ENCODE peak calls at places on chromosomes 3 and 15, in five cellular contexts. N is A549, X is transverse colon, Z is thoracic aorta, O is H7. F is an unnamed sample.

GRCh38 chr15:40562691-40563090 is 2.2 kb downstream of the CCDC32 start:
- DNase-seq in N (no peak), X (no peak), Z (no peak), O (no peak), F (no peak)

GRCh38 chr15:97087337-97087736 is 756.8 kb downstream of the NR2F2 start:
- DNase-seq in N (no peak), X (no peak), Z (no peak), O (no peak), F (peak)

GRCh38 chr3:52029053-52029452 is 27.3 kb downstream of the DUSP7 start:
- DNase-seq in N (no peak), X (no peak), Z (no peak), O (no peak), F (no peak)

GRCh38 chr15:74419432-74419831 is 14.3 kb downstream of the SEMA7A start:
- DNase-seq in N (no peak), X (no peak), Z (no peak), O (peak), F (no peak)

GRCh38 chr3:182533394-182533793 is 259.9 kb upstream of the ATP11B start:
- DNase-seq in N (peak), X (no peak), Z (no peak), O (no peak), F (no peak)

GRCh38 chr3:45124379-45124778 is 21.8 kb downstream of the CDCP1 start:
- DNase-seq in N (peak), X (no peak), Z (no peak), O (no peak), F (no peak)

GRCh38 chr3:158539414-158540014 is 31.5 kb upstream of the MLF1 start:
- DNase-seq in N (peak), X (peak), Z (no peak), O (no peak), F (peak)

GRCh38 chr15:54033954-54034458 is 55.8 kb downstream of the UNC13C start:
- DNase-seq in N (no peak), X (no peak), Z (no peak), O (no peak), F (no peak)

GRCh38 chr3:3172627-3173026 is 6.9 kb downstream of the CRBN start:
- DNase-seq in N (no peak), X (no peak), Z (no peak), O (no peak), F (no peak)

GRCh38 chr15:75606711-75607684 is 18.5 kb downstream of the SNUPN start:
- DNase-seq in N (no peak), X (peak), Z (no peak), O (no peak), F (no peak)

GRCh38 chr3:149489060-149489690 is 14.7 kb downstream of the TM4SF4 start:
- DNase-seq in N (peak), X (no peak), Z (no peak), O (peak), F (no peak)

GRCh38 chr3:73188707-73189106 is 127.2 kb downstream of the EBLN2 start:
- DNase-seq in N (no peak), X (no peak), Z (no peak), O (no peak), F (no peak)

GRCh38 chr3:41682996-41683395 is 278.9 kb downstream of the ULK4 start:
- DNase-seq in N (no peak), X (no peak), Z (no peak), O (no peak), F (peak)

GRCh38 chr3:60992395-60992794 is 258.9 kb downstream of the FHIT start:
- DNase-seq in N (no peak), X (no peak), Z (no peak), O (no peak), F (no peak)

GRCh38 chr15:36887214-36888017 is 212.9 kb downstream of the MEIS2 start:
- DNase-seq in N (no peak), X (no peak), Z (no peak), O (peak), F (peak)

GRCh38 chr15:80459380-80459779 is 55.2 kb downstream of the ARNT2 start:
- DNase-seq in N (no peak), X (no peak), Z (no peak), O (no peak), F (no peak)

GRCh38 chr3:185728630-185729334 is 96.1 kb downstream of the IGF2BP2 start:
- DNase-seq in N (peak), X (no peak), Z (no peak), O (no peak), F (peak)

GRCh38 chr15:75644376-75644775 is 3.3 kb upstream of the SNX33 start:
- DNase-seq in N (no peak), X (no peak), Z (no peak), O (no peak), F (no peak)

GRCh38 chr3:37686225-37686624 is 175.5 kb upstream of the CTDSPL start:
- DNase-seq in N (no peak), X (no peak), Z (no peak), O (peak), F (no peak)

GRCh38 chr15:36914962-36915808 is 185.2 kb downstream of the MEIS2 start:
- DNase-seq in N (no peak), X (no peak), Z (no peak), O (no peak), F (peak)

GRCh38 chr15:40852529-40852928 is 8.7 kb downstream of the SPINT1 start:
- DNase-seq in N (no peak), X (peak), Z (no peak), O (no peak), F (no peak)

GRCh38 chr15:42080585-42081462 is 13.5 kb downstream of the PLA2G4D start:
- DNase-seq in N (no peak), X (no peak), Z (no peak), O (peak), F (no peak)

GRCh38 chr3:132781922-132782321 is 59.7 kb upstream of the NPHP3 start:
- DNase-seq in N (no peak), X (no peak), Z (no peak), O (no peak), F (no peak)

GRCh38 chr3:131163-131889 is 65.2 kb upstream of the CHL1 start:
- DNase-seq in N (no peak), X (no peak), Z (no peak), O (no peak), F (no peak)

GRCh38 chr3:38404286-38404685 is 49.4 kb upstream of the ACVR2B start:
- DNase-seq in N (no peak), X (peak), Z (no peak), O (no peak), F (peak)

GRCh38 chr3:167565489-167565888 is 88.3 kb downstream of the WDR49 start:
- DNase-seq in N (no peak), X (no peak), Z (no peak), O (no peak), F (no peak)

GRCh38 chr3:147431746-147432145 is 22.6 kb downstream of the ZIC1 start:
- DNase-seq in N (no peak), X (no peak), Z (no peak), O (no peak), F (no peak)

GRCh38 chr15:49506341-49506740 is 83.3 kb downstream of the FGF7 start:
- DNase-seq in N (no peak), X (no peak), Z (no peak), O (no peak), F (no peak)

GRCh38 chr15:75352186-75352585 is 5.3 kb downstream of the NEIL1 start:
- DNase-seq in N (no peak), X (no peak), Z (no peak), O (no peak), F (no peak)

GRCh38 chr3:27719306-27720003 is 2.7 kb downstream of the EOMES start:
- DNase-seq in N (no peak), X (no peak), Z (no peak), O (peak), F (no peak)
- H3K4me3 ChIP-seq in N (no peak), X (no peak), Z (no peak), O (peak), F (no peak)

GRCh38 chr15:62749036-62749435 is 293.5 kb upstream of the TPM1 start:
- DNase-seq in N (no peak), X (no peak), Z (no peak), O (no peak), F (no peak)
- H3K4me3 ChIP-seq in N (no peak), X (no peak), Z (no peak), O (no peak), F (no peak)

GRCh38 chr3:105715372-105715771 is 153.4 kb downstream of the CBLB start:
- DNase-seq in N (peak), X (no peak), Z (no peak), O (no peak), F (peak)

GRCh38 chr3:105708980-105709379 is 159.8 kb downstream of the CBLB start:
- DNase-seq in N (no peak), X (no peak), Z (no peak), O (no peak), F (no peak)

GRCh38 chr3:105719791-105720190 is 149.0 kb downstream of the CBLB start:
- DNase-seq in N (no peak), X (no peak), Z (no peak), O (no peak), F (no peak)

DNA sequence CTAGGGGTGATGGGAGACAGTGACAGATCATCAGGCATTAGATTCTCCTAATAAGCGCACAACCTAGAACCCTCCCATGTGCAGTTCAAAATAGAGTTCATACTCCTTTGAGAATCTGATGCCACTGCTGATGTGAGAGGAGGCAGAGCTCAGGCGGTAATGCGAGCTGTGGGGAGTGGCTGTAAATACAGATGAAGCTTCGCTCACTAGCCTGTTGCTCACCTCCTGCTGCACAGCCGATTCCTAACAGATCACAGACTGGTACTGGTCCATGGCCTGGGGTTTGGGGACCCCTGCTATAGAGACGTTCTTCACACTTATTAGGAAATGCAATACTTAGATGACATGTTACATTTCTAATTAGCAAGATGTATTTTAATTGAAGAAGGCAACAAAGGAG is 154.4 kb downstream of the CBLB start:
- DNase-seq in N (no peak), X (no peak), Z (no peak), O (no peak), F (no peak)
- H3K4me3 ChIP-seq in N (no peak), X (no peak), Z (no peak), O (no peak), F (no peak)

DNA sequence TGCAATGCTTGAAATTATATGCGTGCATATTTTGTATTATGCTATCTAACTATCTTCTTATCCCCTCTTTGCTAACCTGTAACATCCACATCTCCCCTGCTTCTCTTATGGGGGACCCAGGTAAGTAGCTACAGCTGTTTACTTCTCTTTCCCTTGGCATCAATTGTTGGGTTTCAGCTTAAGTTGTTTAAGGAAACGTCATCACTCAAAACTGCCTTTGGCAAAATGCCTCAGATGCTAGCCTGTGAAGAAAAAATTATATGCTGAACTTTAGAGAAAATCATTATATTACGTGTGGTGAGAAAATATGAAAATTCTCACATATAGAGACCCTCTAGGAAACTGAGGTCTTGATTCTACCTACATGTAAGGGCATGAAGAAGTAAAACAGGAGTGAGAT is 447.0 kb upstream of the NECTIN3 start:
- DNase-seq in N (no peak), X (no peak), Z (no peak), O (no peak), F (peak)
- H3K4me3 ChIP-seq in N (no peak), X (no peak), Z (no peak), O (no peak), F (no peak)

DNA sequence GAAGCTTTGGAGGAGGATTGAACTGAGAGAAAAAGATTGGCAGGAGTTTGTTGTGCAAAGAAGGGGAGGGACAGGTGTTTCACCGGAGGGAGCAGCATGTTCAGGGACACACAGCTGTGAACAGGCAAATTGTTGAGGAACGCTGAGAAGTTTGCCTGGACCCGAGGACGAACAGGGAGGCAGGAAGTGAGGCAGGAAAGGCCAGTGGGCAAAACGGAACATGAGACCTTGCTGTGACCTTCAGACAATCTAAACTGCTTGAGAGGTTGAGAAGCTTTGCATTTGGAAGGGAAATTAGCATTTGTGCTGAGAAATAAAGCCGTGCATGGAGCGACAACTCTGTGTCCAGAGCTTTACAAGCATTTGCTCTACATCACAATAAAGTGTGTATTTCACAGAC is 47.9 kb downstream of the CDC25A start:
- DNase-seq in N (no peak), X (no peak), Z (no peak), O (no peak), F (no peak)
- H3K4me3 ChIP-seq in N (no peak), X (no peak), Z (no peak), O (no peak), F (no peak)

GRCh38 chr3:152198655-152199054 is 70.1 kb upstream of the MBNL1 start:
- DNase-seq in N (no peak), X (no peak), Z (no peak), O (no peak), F (no peak)

GRCh38 chr3:152200476-152201422 is 68.0 kb upstream of the MBNL1 start:
- DNase-seq in N (no peak), X (no peak), Z (no peak), O (no peak), F (no peak)

GRCh38 chr3:152197451-152197850 is 71.3 kb upstream of the MBNL1 start:
- DNase-seq in N (no peak), X (no peak), Z (no peak), O (no peak), F (peak)

GRCh38 chr3:152197937-152198336 is 70.8 kb upstream of the MBNL1 start:
- DNase-seq in N (no peak), X (no peak), Z (no peak), O (no peak), F (no peak)

GRCh38 chr3:152199069-152199838 is 69.5 kb upstream of the MBNL1 start:
- DNase-seq in N (no peak), X (no peak), Z (no peak), O (no peak), F (no peak)
- H3K4me3 ChIP-seq in N (no peak), X (no peak), Z (peak), O (no peak), F (no peak)

DNA sequence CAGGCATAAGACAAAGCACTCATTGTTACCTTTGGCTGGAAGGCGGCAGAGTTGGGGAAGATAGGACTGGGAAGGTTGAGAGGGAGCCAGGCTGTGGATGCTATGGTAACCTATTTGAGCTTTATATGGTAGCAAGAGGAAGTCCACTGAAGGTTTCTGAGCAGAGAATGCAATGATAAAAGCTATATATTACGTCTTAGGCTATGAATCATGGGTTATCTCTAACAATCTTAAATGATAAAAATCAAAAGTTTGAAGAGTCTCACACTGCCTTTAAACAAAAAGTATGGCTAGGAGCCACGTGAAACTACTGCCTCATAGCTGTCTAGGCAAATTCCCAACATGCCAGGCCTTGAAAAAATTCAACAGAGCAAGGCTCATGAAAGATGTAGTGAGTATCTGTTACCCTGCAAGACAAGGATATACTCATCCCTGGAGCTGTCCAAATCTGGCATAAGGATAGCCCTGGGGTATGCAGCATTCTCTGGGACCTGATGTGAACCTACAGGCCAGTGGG is 4.1 kb downstream of the P3H2 start:
- DNase-seq in N (peak), X (no peak), Z (no peak), O (peak), F (no peak)
- H3K4me3 ChIP-seq in N (no peak), X (no peak), Z (no peak), O (no peak), F (no peak)

DNA sequence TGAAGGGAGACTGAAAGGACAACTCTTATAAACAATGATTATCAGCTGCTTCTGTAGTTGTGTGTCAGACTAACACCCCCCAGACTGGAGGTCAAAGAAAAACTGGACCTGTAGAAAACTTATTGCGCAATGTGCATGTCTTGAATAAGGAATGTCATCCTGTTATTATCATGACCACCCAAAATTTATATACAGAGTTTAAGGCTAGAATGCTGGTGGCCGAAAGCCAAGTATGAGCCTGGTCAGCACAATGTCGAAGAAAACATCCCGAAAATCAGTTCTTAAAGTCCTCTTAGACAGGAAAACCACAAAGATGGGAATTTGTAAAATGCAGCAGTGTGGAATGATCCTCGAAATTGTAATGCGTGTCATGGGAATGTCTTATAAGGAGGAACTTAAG is 29.3 kb downstream of the RFTN1 start:
- DNase-seq in N (no peak), X (peak), Z (no peak), O (no peak), F (peak)
- H3K4me3 ChIP-seq in N (no peak), X (no peak), Z (no peak), O (no peak), F (no peak)

GRCh38 chr3:80668600-80669281 is 900.9 kb upstream of the ROBO1 start:
- DNase-seq in N (no peak), X (no peak), Z (no peak), O (no peak), F (no peak)
- H3K4me3 ChIP-seq in N (no peak), X (no peak), Z (no peak), O (no peak), F (no peak)